ENCODE peak calls at places on chromosome 3, in eight cellular contexts. C, K, B, Y, M, Z, L and N are unnamed samples.

GRCh38 chr3:184741259-184741556 is 29.3 kb upstream of the MAGEF1 start:
- DNase-seq in C (no peak), K (no peak), B (no peak), Y (no peak), M (no peak), Z (no peak), L (no peak), N (no peak)

GRCh38 chr3:39453134-39453533 is 14.3 kb upstream of the MOBP start:
- DNase-seq in C (no peak), K (no peak), B (no peak), Y (no peak), M (no peak), Z (no peak), L (no peak), N (no peak)

GRCh38 chr3:128681277-128681829 is 30.7 kb upstream of the RPN1 start:
- DNase-seq in C (no peak), K (no peak), B (no peak), Y (no peak), M (no peak), Z (no peak), L (no peak), N (no peak)

GRCh38 chr3:55482496-55483195 is 4.5 kb downstream of the WNT5A start:
- DNase-seq in C (no peak), K (peak), B (no peak), Y (no peak), M (no peak), Z (no peak), L (peak), N (no peak)

GRCh38 chr3:182142928-182143327 is 431.2 kb downstream of the SOX2 start:
- DNase-seq in C (no peak), K (no peak), B (no peak), Y (no peak), M (no peak), Z (no peak), L (no peak), N (no peak)

GRCh38 chr3:50321146-50321843 is 1.2 kb downstream of the HYAL2 start:
- DNase-seq in C (peak), K (peak), B (peak), Y (peak), M (peak), Z (peak), L (peak), N (peak)

GRCh38 chr3:12483872-12484197 is 445 bp upstream of the TSEN2 start:
- DNase-seq in C (no peak), K (no peak), B (no peak), Y (no peak), M (no peak), Z (no peak), L (no peak), N (no peak)

GRCh38 chr3:191301017-191301416 is 28.2 kb upstream of the CCDC50 start:
- DNase-seq in C (no peak), K (no peak), B (no peak), Y (no peak), M (no peak), Z (no peak), L (no peak), N (no peak)

GRCh38 chr3:177522051-177522450 is 324.8 kb upstream of the TBL1XR1 start:
- DNase-seq in C (no peak), K (no peak), B (no peak), Y (no peak), M (no peak), Z (no peak), L (no peak), N (no peak)

GRCh38 chr3:188415196-188415595 is 261.2 kb downstream of the LPP start:
- DNase-seq in C (no peak), K (no peak), B (no peak), Y (no peak), M (no peak), Z (no peak), L (peak), N (no peak)

GRCh38 chr3:176032043-176032442 is 1165.2 kb downstream of the TBL1XR1 start:
- DNase-seq in C (no peak), K (no peak), B (no peak), Y (no peak), M (no peak), Z (no peak), L (peak), N (no peak)

GRCh38 chr3:144801890-144802289 is 830.3 kb downstream of the DIPK2A start:
- DNase-seq in C (no peak), K (no peak), B (no peak), Y (no peak), M (no peak), Z (no peak), L (no peak), N (no peak)

GRCh38 chr3:62415312-62415791 is 42.0 kb upstream of the FEZF2 start:
- DNase-seq in C (no peak), K (no peak), B (no peak), Y (no peak), M (no peak), Z (no peak), L (no peak), N (no peak)

GRCh38 chr3:175601521-175601920 is 742.4 kb downstream of the NAALADL2 start:
- DNase-seq in C (no peak), K (no peak), B (no peak), Y (no peak), M (no peak), Z (no peak), L (no peak), N (no peak)

GRCh38 chr3:122977645-122978466 is 49.7 kb downstream of the SEMA5B start:
- DNase-seq in C (peak), K (no peak), B (peak), Y (no peak), M (peak), Z (no peak), L (peak), N (peak)

GRCh38 chr3:41274944-41275668 is 75.8 kb downstream of the CTNNB1 start:
- DNase-seq in C (no peak), K (no peak), B (no peak), Y (peak), M (no peak), Z (no peak), L (peak), N (no peak)

GRCh38 chr3:50122071-50122470 is 33.1 kb upstream of the SEMA3F start:
- DNase-seq in C (no peak), K (no peak), B (no peak), Y (no peak), M (no peak), Z (no peak), L (peak), N (no peak)

GRCh38 chr3:171348121-171348520 is 112.1 kb downstream of the TNIK start:
- DNase-seq in C (no peak), K (no peak), B (no peak), Y (no peak), M (no peak), Z (no peak), L (no peak), N (no peak)

GRCh38 chr3:69339766-69340165 is 46.1 kb downstream of the FRMD4B start:
- DNase-seq in C (peak), K (no peak), B (peak), Y (no peak), M (no peak), Z (no peak), L (no peak), N (peak)

GRCh38 chr3:184543848-184544512 is 17.6 kb upstream of the EPHB3 start:
- DNase-seq in C (peak), K (peak), B (peak), Y (peak), M (peak), Z (peak), L (peak), N (peak)

GRCh38 chr3:100129944-100130343 is 15.6 kb upstream of the FILIP1L start:
- DNase-seq in C (no peak), K (no peak), B (no peak), Y (no peak), M (no peak), Z (no peak), L (no peak), N (no peak)
- H3K4me3 ChIP-seq in C (no peak), K (no peak), B (no peak), Y (no peak), M (no peak), Z (no peak), L (no peak), N (no peak)

GRCh38 chr3:45988100-45988761 is 7.4 kb downstream of the FYCO1 start:
- DNase-seq in C (no peak), K (no peak), B (no peak), Y (no peak), M (no peak), Z (no peak), L (peak), N (no peak)

GRCh38 chr3:45985532-45986302 is 9.9 kb downstream of the FYCO1 start:
- DNase-seq in C (no peak), K (no peak), B (no peak), Y (no peak), M (no peak), Z (no peak), L (peak), N (no peak)

GRCh38 chr3:45987368-45988099 is 8.1 kb downstream of the FYCO1 start:
- DNase-seq in C (no peak), K (peak), B (peak), Y (no peak), M (no peak), Z (no peak), L (peak), N (no peak)

GRCh38 chr3:45984331-45985312 is 11.0 kb downstream of the FYCO1 start:
- DNase-seq in C (no peak), K (no peak), B (no peak), Y (no peak), M (peak), Z (no peak), L (no peak), N (peak)

GRCh38 chr3:45986303-45986982 is 9.2 kb downstream of the FYCO1 start:
- DNase-seq in C (peak), K (no peak), B (peak), Y (no peak), M (no peak), Z (no peak), L (peak), N (peak)
- H3K27ac ChIP-seq in C (peak), K (peak), B (peak), Y (peak), M (peak), Z (no peak), L (peak), N (peak)

GRCh38 chr3:185959609-185960517 is 22.0 kb upstream of the TRA2B start:
- DNase-seq in C (no peak), K (no peak), B (no peak), Y (peak), M (no peak), Z (no peak), L (peak), N (no peak)
- H3K4me3 ChIP-seq in C (peak), K (no peak), B (no peak), Y (peak), M (peak), Z (no peak), L (peak), N (no peak)

DNA sequence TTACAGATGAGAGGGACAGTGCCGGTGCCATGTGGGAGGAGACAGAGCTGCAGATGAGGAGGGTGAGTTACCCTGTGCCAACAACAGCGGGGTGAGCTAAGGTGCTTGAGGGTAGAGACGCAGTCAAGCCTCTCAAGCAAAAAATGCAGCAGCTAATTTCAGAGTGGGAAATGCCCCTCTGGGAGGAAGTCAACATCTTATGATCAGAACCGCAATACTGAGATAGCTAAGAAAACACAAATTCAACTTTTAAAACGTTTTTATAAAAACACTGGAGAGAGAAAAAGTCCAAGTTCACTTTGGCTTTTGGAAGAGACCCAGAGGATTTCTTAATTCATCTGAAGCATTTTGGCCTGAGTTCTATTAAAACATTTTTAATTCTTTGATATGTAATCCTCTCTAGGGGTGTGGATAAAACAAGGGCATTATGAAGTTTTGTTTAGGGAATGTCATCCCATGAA is 319.2 kb downstream of the SLC9A9 start:
- DNase-seq in C (no peak), K (no peak), B (peak), Y (peak), M (no peak), Z (peak), L (peak), N (no peak)
- H3K27ac ChIP-seq in C (no peak), K (no peak), B (no peak), Y (no peak), M (no peak), Z (no peak), L (no peak), N (peak)

GRCh38 chr3:194910414-194910979 is 224.8 kb downstream of the FAM43A start:
- DNase-seq in C (no peak), K (no peak), B (no peak), Y (no peak), M (no peak), Z (no peak), L (no peak), N (no peak)
- H3K4me3 ChIP-seq in C (no peak), K (no peak), B (no peak), Y (no peak), M (no peak), Z (no peak), L (no peak), N (no peak)

GRCh38 chr3:14475601-14476000 is 64.5 kb downstream of the GRIP2 start:
- DNase-seq in C (no peak), K (no peak), B (no peak), Y (no peak), M (no peak), Z (no peak), L (no peak), N (no peak)

GRCh38 chr3:14471690-14472089 is 68.5 kb downstream of the GRIP2 start:
- DNase-seq in C (no peak), K (peak), B (no peak), Y (no peak), M (no peak), Z (no peak), L (no peak), N (no peak)

GRCh38 chr3:14474363-14475081 is 65.6 kb downstream of the GRIP2 start:
- DNase-seq in C (no peak), K (no peak), B (no peak), Y (no peak), M (no peak), Z (no peak), L (no peak), N (no peak)

GRCh38 chr3:14473411-14473891 is 66.7 kb downstream of the GRIP2 start:
- DNase-seq in C (no peak), K (peak), B (no peak), Y (peak), M (no peak), Z (no peak), L (no peak), N (no peak)

DNA sequence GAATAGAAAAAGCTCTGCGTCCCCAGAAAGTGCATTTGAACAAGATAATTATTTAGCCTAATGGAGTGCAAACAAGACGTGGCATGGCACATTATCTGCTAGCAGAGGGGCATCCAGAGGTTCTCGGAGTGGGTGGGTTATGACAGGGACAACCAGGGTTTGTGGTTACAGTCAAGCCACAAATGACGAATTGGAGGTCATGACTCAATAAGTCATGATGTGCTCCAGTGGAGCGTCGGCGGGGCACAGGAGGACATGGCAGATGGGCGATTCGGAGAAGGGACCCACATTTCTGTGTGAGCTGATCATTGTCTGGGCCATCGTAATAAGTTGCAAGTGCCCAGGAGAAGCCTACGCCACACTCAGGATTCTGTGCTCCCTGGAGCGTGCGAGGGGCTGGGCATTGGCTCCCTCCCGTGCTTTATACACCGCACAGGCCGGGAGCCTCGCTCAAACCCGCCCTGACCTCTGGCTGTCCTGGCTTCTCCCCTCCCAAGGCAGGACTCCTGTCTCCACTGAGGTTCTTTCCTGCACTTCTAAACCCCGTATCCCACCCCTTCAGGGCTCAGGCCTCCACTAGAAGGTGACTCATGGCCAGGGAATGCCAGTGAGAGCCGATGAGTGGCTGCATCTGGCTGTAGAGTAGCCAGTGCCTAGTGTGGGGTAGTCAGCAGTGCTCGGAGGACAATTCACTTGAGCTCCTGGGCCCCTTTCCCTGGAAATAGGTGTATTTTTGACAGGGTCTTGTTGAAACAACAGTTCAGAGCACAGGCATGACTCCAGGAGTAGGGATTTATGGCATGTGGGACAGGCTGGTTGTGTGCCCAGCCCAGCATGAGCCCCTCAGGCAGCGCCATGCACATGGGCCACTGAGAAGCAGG is 67.4 kb downstream of the GRIP2 start:
- DNase-seq in C (no peak), K (peak), B (no peak), Y (peak), M (peak), Z (no peak), L (peak), N (no peak)
- H3K27ac ChIP-seq in C (no peak), K (peak), B (no peak), Y (peak), M (peak), Z (no peak), L (peak), N (peak)

GRCh38 chr3:83863380-83863779 is 1095.4 kb upstream of the CADM2 start:
- DNase-seq in C (no peak), K (no peak), B (no peak), Y (no peak), M (no peak), Z (no peak), L (no peak), N (no peak)
- H3K4me3 ChIP-seq in C (no peak), K (no peak), B (no peak), Y (no peak), M (no peak), Z (no peak), L (no peak), N (no peak)

DNA sequence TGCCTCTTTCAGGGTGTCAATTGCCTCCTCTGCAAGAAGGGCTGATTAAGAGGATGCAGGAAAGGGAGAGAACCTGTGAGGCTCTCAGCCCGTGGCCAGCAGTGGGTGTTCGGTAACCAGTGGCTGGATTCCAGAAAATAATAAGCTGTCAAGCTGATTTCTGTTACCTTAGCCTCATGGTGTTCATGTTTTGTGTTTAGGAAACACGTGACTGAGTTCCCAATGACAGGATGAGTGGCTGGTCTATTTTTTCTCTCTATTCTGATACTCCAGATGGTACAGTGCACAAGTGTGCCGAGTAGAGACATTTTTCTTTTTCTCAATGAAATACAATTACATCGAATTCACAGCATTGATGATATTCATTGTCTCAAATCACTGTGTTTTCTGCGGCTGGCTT is 43.6 kb downstream of the EDEM1 start:
- DNase-seq in C (no peak), K (no peak), B (no peak), Y (no peak), M (no peak), Z (no peak), L (no peak), N (no peak)
- H3K27ac ChIP-seq in C (no peak), K (no peak), B (no peak), Y (no peak), M (no peak), Z (no peak), L (no peak), N (no peak)